ENCODE peak calls at places on chromosomes 12 and 14, in six cellular contexts. E is HCT116, T is H1, S is SK-N-SH, X is HepG2, B is K562. J is an unnamed sample.
A peak's percentile ranks its signal among the peaks of the same experiment; 100 is the strongest.

GRCh38 chr12:45587877-45588530 is 141.5 kb upstream of the ARID2 start:
- DNase-seq in E (no peak), T (no peak), S (no peak), X (no peak), B (no peak), J (no peak)

GRCh38 chr12:117189725-117190209 is 503 bp downstream of the FBXO21 start:
- DNase-seq in E (no peak), T (no peak), S (peak; percentile 81), X (peak; percentile 24), B (peak; percentile 39), J (peak; percentile 47)

GRCh38 chr12:94725375-94726168 is 75.2 kb upstream of the TMCC3 start:
- DNase-seq in E (peak; percentile 38), T (no peak), S (no peak), X (peak; percentile 23), B (peak; percentile 16), J (peak; percentile 78)

GRCh38 chr14:33972522-33973162 is 21.8 kb upstream of the EGLN3 start:
- DNase-seq in E (no peak), T (no peak), S (no peak), X (no peak), B (no peak), J (no peak)

GRCh38 chr14:51023964-51024363 is 70.9 kb downstream of the TRIM9 start:
- DNase-seq in E (no peak), T (no peak), S (no peak), X (no peak), B (no peak), J (no peak)

GRCh38 chr14:77955816-77956796 is 156.2 kb downstream of the ADCK1 start:
- DNase-seq in E (no peak), T (no peak), S (no peak), X (no peak), B (no peak), J (no peak)

GRCh38 chr14:48937796-48938195 is 648.4 kb downstream of the RPS29 start:
- DNase-seq in E (no peak), T (no peak), S (peak; percentile 1), X (no peak), B (no peak), J (peak; percentile 9)

GRCh38 chr12:44525806-44526654 is 350.1 kb downstream of the NELL2 start:
- DNase-seq in E (no peak), T (no peak), S (no peak), X (peak; percentile 39), B (no peak), J (peak; percentile 45)

GRCh38 chr14:85483652-85484051 is 46.3 kb upstream of the FLRT2 start:
- DNase-seq in E (no peak), T (no peak), S (no peak), X (no peak), B (no peak), J (no peak)

GRCh38 chr14:97468220-97468619 is 671.0 kb downstream of the VRK1 start:
- DNase-seq in E (no peak), T (no peak), S (no peak), X (no peak), B (no peak), J (no peak)

GRCh38 chr12:11746024-11746771 is 96.7 kb downstream of the ETV6 start:
- DNase-seq in E (no peak), T (no peak), S (no peak), X (no peak), B (no peak), J (no peak)

GRCh38 chr12:52473738-52474137 is at the start of gene KRT6C:
- DNase-seq in E (no peak), T (no peak), S (no peak), X (no peak), B (no peak), J (no peak)

GRCh38 chr14:78968249-78968648 is 798.1 kb downstream of the NRXN3 start:
- DNase-seq in E (no peak), T (no peak), S (no peak), X (no peak), B (no peak), J (no peak)

DNA sequence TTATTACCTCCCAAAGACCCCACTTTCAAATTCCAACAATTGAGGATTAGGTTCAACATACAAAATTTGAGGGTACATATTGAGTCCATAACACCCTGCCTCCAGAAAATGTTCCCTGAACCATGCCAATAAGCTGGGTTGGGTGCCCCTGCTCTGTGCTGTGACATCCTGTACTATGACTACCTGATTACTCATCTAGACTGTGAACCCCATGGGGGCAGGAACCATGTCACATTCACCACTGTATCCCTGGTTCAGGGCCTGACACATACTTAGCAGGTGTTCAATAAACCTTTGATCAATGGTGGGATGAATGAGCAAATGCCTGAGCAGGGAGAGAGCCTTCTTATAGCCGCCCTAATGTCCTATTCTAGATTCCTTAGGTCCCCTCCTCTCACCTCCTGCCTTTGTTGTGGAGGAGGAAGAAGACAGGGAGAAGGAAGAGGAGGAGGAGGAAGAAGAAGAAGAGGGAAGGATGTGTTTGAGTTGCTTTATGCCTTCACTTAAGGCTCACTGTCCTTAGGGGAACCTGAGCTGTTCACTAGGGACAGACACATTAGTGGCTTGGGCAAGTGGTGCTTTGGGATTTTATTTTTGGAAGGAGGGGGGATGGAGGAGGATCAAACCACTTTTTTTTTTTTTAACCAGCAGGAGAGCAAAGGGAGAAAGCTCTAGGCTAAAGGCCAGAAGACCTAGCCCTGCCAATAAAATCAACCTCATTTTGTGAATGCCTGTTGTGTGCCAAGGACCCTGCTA is 21.3 kb downstream of the GPR68 start:
- DNase-seq in E (peak; percentile 6), T (no peak), S (no peak), X (no peak), B (no peak), J (no peak)
- TF ChIP-seq JUND in E (no peak), T (no peak), S (no peak), X (no peak), B (no peak), J (no peak)

DNA sequence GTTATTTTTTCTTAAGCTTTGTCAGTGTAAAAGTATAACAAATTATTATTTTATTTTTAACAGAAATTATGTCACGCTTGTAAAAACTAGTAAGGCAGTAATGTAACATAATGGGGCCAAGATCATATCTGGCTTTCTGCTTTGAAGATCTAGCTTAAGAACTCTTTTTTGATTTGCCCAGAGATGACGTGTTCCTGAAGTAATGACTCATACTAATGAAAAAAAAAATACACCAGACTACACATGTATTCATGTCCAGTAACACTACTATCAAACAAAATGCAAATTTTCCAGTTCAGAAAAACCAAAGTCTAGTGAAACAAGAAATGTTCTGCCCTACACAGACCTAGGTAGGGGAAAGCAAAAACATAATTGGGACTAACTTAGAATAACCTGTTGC is 432.2 kb upstream of the ATXN7L3B start:
- DNase-seq in E (no peak), T (no peak), S (no peak), X (no peak), B (no peak), J (no peak)
- TF ChIP-seq JUND in E (peak; percentile 23), T (no peak), S (no peak), X (no peak), B (no peak), J (no peak)

DNA sequence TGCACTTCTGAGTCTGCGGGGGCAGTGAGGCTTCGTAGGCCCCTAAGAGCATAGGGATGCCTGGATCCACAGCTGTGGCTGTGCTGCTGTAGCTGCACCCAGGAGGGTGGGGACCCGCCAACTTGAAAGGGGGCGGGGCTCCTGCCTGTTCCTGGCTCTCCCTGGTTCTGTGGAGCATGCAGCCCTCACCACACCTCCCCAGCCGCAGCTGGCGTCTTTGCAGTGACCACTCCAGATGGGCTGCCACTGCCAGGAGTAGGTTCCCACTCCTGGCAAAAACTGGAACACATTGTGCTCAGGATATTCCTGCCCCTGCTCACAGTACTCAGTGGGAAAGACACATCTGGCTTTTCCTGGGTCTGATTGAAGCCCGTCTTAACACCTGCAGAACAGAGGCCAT is 35.8 kb downstream of the TIMELESS start:
- DNase-seq in E (no peak), T (no peak), S (no peak), X (no peak), B (no peak), J (no peak)
- TF ChIP-seq JUND in E (no peak), T (no peak), S (no peak), X (no peak), B (no peak), J (no peak)

GRCh38 chr12:31363826-31364225 is 37.9 kb upstream of the SINHCAF start:
- DNase-seq in E (no peak), T (no peak), S (no peak), X (no peak), B (no peak), J (no peak)

GRCh38 chr12:31363416-31363809 is 37.5 kb upstream of the SINHCAF start:
- DNase-seq in E (no peak), T (no peak), S (no peak), X (no peak), B (no peak), J (no peak)

GRCh38 chr12:31368666-31369361 is 42.9 kb upstream of the SINHCAF start:
- DNase-seq in E (no peak), T (no peak), S (no peak), X (no peak), B (no peak), J (no peak)

GRCh38 chr12:31362759-31363415 is 36.9 kb upstream of the SINHCAF start:
- DNase-seq in E (no peak), T (no peak), S (no peak), X (peak; percentile 35), B (peak; percentile 37), J (no peak)

DNA sequence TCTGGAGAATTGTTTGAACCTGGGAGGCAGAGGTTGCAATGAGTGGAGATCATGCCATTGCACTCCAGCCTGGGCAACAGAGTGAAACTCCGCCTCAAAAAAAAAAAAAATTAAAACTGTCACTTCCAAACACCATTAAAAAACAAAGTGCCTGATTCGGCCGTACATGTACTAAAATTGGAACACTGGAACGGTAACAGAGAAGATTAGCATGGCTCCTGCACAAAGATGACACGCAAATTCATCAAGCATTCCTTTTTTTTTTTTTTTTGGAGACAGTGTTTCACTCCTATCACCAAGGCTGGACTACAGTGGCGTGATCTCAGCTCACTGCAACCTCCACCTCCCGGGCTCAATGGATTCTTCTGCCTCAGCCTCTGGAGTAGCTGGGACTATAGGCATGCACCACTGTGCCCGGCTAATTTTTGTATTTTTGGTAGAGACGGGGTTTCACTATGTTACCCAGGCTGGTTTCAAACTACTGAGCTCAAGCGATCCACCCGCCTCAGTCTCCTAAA is 40.2 kb upstream of the SINHCAF start:
- DNase-seq in E (no peak), T (no peak), S (no peak), X (no peak), B (no peak), J (no peak)
- TF ChIP-seq JUND in E (no peak), T (no peak), S (no peak), X (no peak), B (no peak), J (no peak)

DNA sequence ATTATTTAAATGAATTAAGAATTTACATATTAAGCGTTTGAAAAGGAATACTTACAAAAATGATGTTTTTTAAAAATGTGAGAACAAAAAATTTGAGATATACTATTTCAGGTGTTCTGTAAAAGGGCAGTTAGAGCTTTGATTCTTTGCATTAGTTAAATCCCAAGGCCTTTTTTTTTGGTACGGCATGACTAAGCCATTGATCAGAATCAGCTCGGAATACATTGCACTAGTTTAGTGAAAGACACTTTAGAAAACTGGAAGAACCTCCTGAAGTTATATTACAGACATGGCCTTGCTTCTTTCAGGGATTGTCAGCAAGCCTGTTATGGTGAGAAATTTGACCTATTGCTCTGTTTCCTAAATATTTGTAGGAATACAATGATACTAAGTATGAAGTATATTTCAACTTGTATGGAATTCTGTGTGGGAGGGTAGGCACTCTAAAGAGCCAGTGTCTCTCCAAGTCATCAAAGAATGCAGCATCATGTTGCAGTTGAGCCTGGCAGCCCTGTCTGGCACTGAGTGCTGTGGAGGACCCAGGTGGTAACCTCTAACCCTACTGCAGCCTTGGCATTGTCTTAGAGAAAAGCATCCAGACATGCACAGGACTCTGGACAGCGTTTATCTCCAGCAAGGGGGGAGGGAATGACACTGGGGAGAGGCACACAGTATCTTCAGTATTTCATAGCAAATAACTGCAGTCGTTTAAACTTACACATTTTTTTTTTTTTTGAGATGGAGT is 1.5 kb downstream of the KLC1 start:
- DNase-seq in E (no peak), T (no peak), S (no peak), X (no peak), B (no peak), J (no peak)
- TF ChIP-seq JUND in E (no peak), T (no peak), S (no peak), X (no peak), B (no peak), J (no peak)

GRCh38 chr14:100523131-100523530 is 64.1 kb downstream of the BEGAIN start:
- DNase-seq in E (no peak), T (no peak), S (no peak), X (no peak), B (no peak), J (no peak)
- TF ChIP-seq JUND in E (no peak), T (no peak), S (no peak), X (no peak), B (no peak), J (no peak)

J was measured in T47D.